ENCODE peak calls at places on chromosomes 16 and 17, in four cellular contexts. One of them, this sample, is unnamed.
A peak's percentile ranks its signal among the peaks of the same experiment; 100 is the strongest.

GRCh38 chr17:58411408-58411894 is 5.9 kb downstream of the RNF43 start:
- ATAC-seq in activated naive CD8-positive, alpha-beta T cell treated with anti-CD3 and anti-CD28 coated beads, Interleukin-2, amount 10 ng/mL, durations not matched to agents 7 days and 5 days: no peak
- ATAC-seq in gastroesophageal sphincter: no peak
- ATAC-seq in heart right ventricle: no peak
- ATAC-seq in this sample: no peak

GRCh38 chr17:57326348-57326747 is 70.0 kb downstream of the MSI2 start:
- ATAC-seq in heart right ventricle: no peak
- ATAC-seq in activated naive CD8-positive, alpha-beta T cell treated with anti-CD3 and anti-CD28 coated beads, Interleukin-2, amount 10 ng/mL, durations not matched to agents 7 days and 5 days: no peak
- ATAC-seq in gastroesophageal sphincter: no peak
- ATAC-seq in this sample: no peak

GRCh38 chr17:8225813-8226535 is 15.6 kb upstream of the AURKB start:
- ATAC-seq in gastroesophageal sphincter: no peak
- ATAC-seq in activated naive CD8-positive, alpha-beta T cell treated with anti-CD3 and anti-CD28 coated beads, Interleukin-2, amount 10 ng/mL, durations not matched to agents 7 days and 5 days: no peak
- ATAC-seq in heart right ventricle: no peak
- ATAC-seq in this sample: peak; percentile 4

GRCh38 chr17:16551878-16552636 is 16.9 kb downstream of the ZNF287 start:
- ATAC-seq in activated naive CD8-positive, alpha-beta T cell treated with anti-CD3 and anti-CD28 coated beads, Interleukin-2, amount 10 ng/mL, durations not matched to agents 7 days and 5 days: no peak
- ATAC-seq in heart right ventricle: no peak
- ATAC-seq in gastroesophageal sphincter: no peak
- ATAC-seq in this sample: no peak

GRCh38 chr16:85126383-85126730 is 14.1 kb upstream of the CIBAR2 start:
- ATAC-seq in activated naive CD8-positive, alpha-beta T cell treated with anti-CD3 and anti-CD28 coated beads, Interleukin-2, amount 10 ng/mL, durations not matched to agents 7 days and 5 days: no peak
- ATAC-seq in heart right ventricle: no peak
- ATAC-seq in gastroesophageal sphincter: no peak
- ATAC-seq in this sample: no peak

GRCh38 chr17:30413109-30413508 is 34.4 kb downstream of the CPD start:
- ATAC-seq in heart right ventricle: no peak
- ATAC-seq in gastroesophageal sphincter: no peak
- ATAC-seq in activated naive CD8-positive, alpha-beta T cell treated with anti-CD3 and anti-CD28 coated beads, Interleukin-2, amount 10 ng/mL, durations not matched to agents 7 days and 5 days: no peak
- ATAC-seq in this sample: peak; percentile 100

GRCh38 chr17:39564201-39564828 is 43.4 kb downstream of the NEUROD2 start:
- ATAC-seq in gastroesophageal sphincter: no peak
- ATAC-seq in activated naive CD8-positive, alpha-beta T cell treated with anti-CD3 and anti-CD28 coated beads, Interleukin-2, amount 10 ng/mL, durations not matched to agents 7 days and 5 days: no peak
- ATAC-seq in heart right ventricle: peak; percentile 11
- ATAC-seq in this sample: no peak

GRCh38 chr16:28830531-28830930 is 7.7 kb downstream of the ATXN2L start:
- ATAC-seq in gastroesophageal sphincter: no peak
- ATAC-seq in heart right ventricle: no peak
- ATAC-seq in activated naive CD8-positive, alpha-beta T cell treated with anti-CD3 and anti-CD28 coated beads, Interleukin-2, amount 10 ng/mL, durations not matched to agents 7 days and 5 days: no peak
- ATAC-seq in this sample: no peak

GRCh38 chr16:31435341-31436220 is 7.0 kb downstream of the ZNF843 start:
- ATAC-seq in heart right ventricle: no peak
- ATAC-seq in gastroesophageal sphincter: no peak
- ATAC-seq in activated naive CD8-positive, alpha-beta T cell treated with anti-CD3 and anti-CD28 coated beads, Interleukin-2, amount 10 ng/mL, durations not matched to agents 7 days and 5 days: no peak
- ATAC-seq in this sample: no peak

GRCh38 chr17:63641678-63642077 is 19.5 kb downstream of the MAP3K3 start:
- ATAC-seq in heart right ventricle: peak; percentile 80
- ATAC-seq in activated naive CD8-positive, alpha-beta T cell treated with anti-CD3 and anti-CD28 coated beads, Interleukin-2, amount 10 ng/mL, durations not matched to agents 7 days and 5 days: no peak
- ATAC-seq in gastroesophageal sphincter: peak; percentile 58
- ATAC-seq in this sample: no peak

GRCh38 chr17:4733073-4733531 is 1.9 kb downstream of the MED11 start:
- ATAC-seq in activated naive CD8-positive, alpha-beta T cell treated with anti-CD3 and anti-CD28 coated beads, Interleukin-2, amount 10 ng/mL, durations not matched to agents 7 days and 5 days: no peak
- ATAC-seq in gastroesophageal sphincter: no peak
- ATAC-seq in heart right ventricle: no peak
- ATAC-seq in this sample: no peak

GRCh38 chr17:15957608-15958307 is 12.8 kb downstream of the ADORA2B start:
- ATAC-seq in gastroesophageal sphincter: no peak
- ATAC-seq in activated naive CD8-positive, alpha-beta T cell treated with anti-CD3 and anti-CD28 coated beads, Interleukin-2, amount 10 ng/mL, durations not matched to agents 7 days and 5 days: no peak
- ATAC-seq in heart right ventricle: no peak
- ATAC-seq in this sample: no peak

GRCh38 chr16:77330332-77331043 is 104.3 kb downstream of the ADAMTS18 start:
- ATAC-seq in activated naive CD8-positive, alpha-beta T cell treated with anti-CD3 and anti-CD28 coated beads, Interleukin-2, amount 10 ng/mL, durations not matched to agents 7 days and 5 days: no peak
- ATAC-seq in gastroesophageal sphincter: no peak
- ATAC-seq in heart right ventricle: no peak
- ATAC-seq in this sample: peak; percentile 75

GRCh38 chr16:15983898-15984297 is 34.5 kb downstream of the ABCC1 start:
- ATAC-seq in gastroesophageal sphincter: peak; percentile 29
- ATAC-seq in activated naive CD8-positive, alpha-beta T cell treated with anti-CD3 and anti-CD28 coated beads, Interleukin-2, amount 10 ng/mL, durations not matched to agents 7 days and 5 days: no peak
- ATAC-seq in heart right ventricle: peak; percentile 81
- ATAC-seq in this sample: no peak

GRCh38 chr16:83338138-83338537 is 469.6 kb upstream of the HSBP1 start:
- ATAC-seq in heart right ventricle: peak; percentile 74
- ATAC-seq in activated naive CD8-positive, alpha-beta T cell treated with anti-CD3 and anti-CD28 coated beads, Interleukin-2, amount 10 ng/mL, durations not matched to agents 7 days and 5 days: no peak
- ATAC-seq in gastroesophageal sphincter: no peak
- ATAC-seq in this sample: no peak

GRCh38 chr17:63137163-63137562 is 171.1 kb downstream of the TANC2 start:
- ATAC-seq in activated naive CD8-positive, alpha-beta T cell treated with anti-CD3 and anti-CD28 coated beads, Interleukin-2, amount 10 ng/mL, durations not matched to agents 7 days and 5 days: no peak
- ATAC-seq in gastroesophageal sphincter: no peak
- ATAC-seq in heart right ventricle: no peak
- ATAC-seq in this sample: no peak

GRCh38 chr17:70128727-70129238 is 40.5 kb upstream of the KCNJ2 start:
- ATAC-seq in activated naive CD8-positive, alpha-beta T cell treated with anti-CD3 and anti-CD28 coated beads, Interleukin-2, amount 10 ng/mL, durations not matched to agents 7 days and 5 days: no peak
- ATAC-seq in gastroesophageal sphincter: no peak
- ATAC-seq in heart right ventricle: no peak
- ATAC-seq in this sample: no peak

GRCh38 chr17:79790805-79791353 is 6.0 kb downstream of the CBX8 start:
- ATAC-seq in heart right ventricle: no peak
- ATAC-seq in activated naive CD8-positive, alpha-beta T cell treated with anti-CD3 and anti-CD28 coated beads, Interleukin-2, amount 10 ng/mL, durations not matched to agents 7 days and 5 days: no peak
- ATAC-seq in gastroesophageal sphincter: no peak
- ATAC-seq in this sample: no peak

GRCh38 chr17:75147878-75148546 is 6.3 kb downstream of the JPT1 start:
- ATAC-seq in heart right ventricle: no peak
- ATAC-seq in activated naive CD8-positive, alpha-beta T cell treated with anti-CD3 and anti-CD28 coated beads, Interleukin-2, amount 10 ng/mL, durations not matched to agents 7 days and 5 days: no peak
- ATAC-seq in gastroesophageal sphincter: no peak
- ATAC-seq in this sample: no peak

GRCh38 chr17:63481488-63481870 is 4.6 kb downstream of the ACE start:
- ATAC-seq in gastroesophageal sphincter: no peak
- ATAC-seq in heart right ventricle: no peak
- ATAC-seq in activated naive CD8-positive, alpha-beta T cell treated with anti-CD3 and anti-CD28 coated beads, Interleukin-2, amount 10 ng/mL, durations not matched to agents 7 days and 5 days: no peak
- ATAC-seq in this sample: no peak

GRCh38 chr16:57759541-57760356 is 24.2 kb downstream of the KATNB1 start:
- ATAC-seq in heart right ventricle: no peak
- ATAC-seq in activated naive CD8-positive, alpha-beta T cell treated with anti-CD3 and anti-CD28 coated beads, Interleukin-2, amount 10 ng/mL, durations not matched to agents 7 days and 5 days: no peak
- ATAC-seq in gastroesophageal sphincter: no peak
- ATAC-seq in this sample: peak; percentile 28

GRCh38 chr16:88967800-88968588 is 9.0 kb downstream of the CBFA2T3 start:
- ATAC-seq in heart right ventricle: peak; percentile 30
- ATAC-seq in activated naive CD8-positive, alpha-beta T cell treated with anti-CD3 and anti-CD28 coated beads, Interleukin-2, amount 10 ng/mL, durations not matched to agents 7 days and 5 days: peak; percentile 29
- ATAC-seq in gastroesophageal sphincter: no peak
- ATAC-seq in this sample: peak; percentile 18

GRCh38 chr16:17469011-17469741 is 1.6 kb downstream of the XYLT1 start:
- ATAC-seq in gastroesophageal sphincter: peak; percentile 9
- ATAC-seq in heart right ventricle: peak; percentile 15
- ATAC-seq in activated naive CD8-positive, alpha-beta T cell treated with anti-CD3 and anti-CD28 coated beads, Interleukin-2, amount 10 ng/mL, durations not matched to agents 7 days and 5 days: no peak
- ATAC-seq in this sample: peak; percentile 6

GRCh38 chr17:50337956-50338355 is 8.0 kb upstream of the XYLT2 start:
- ATAC-seq in gastroesophageal sphincter: no peak
- ATAC-seq in heart right ventricle: no peak
- ATAC-seq in activated naive CD8-positive, alpha-beta T cell treated with anti-CD3 and anti-CD28 coated beads, Interleukin-2, amount 10 ng/mL, durations not matched to agents 7 days and 5 days: no peak
- ATAC-seq in this sample: peak; percentile 98

GRCh38 chr17:80101946-80102706 is 745 bp downstream of the GAA start:
- ATAC-seq in heart right ventricle: peak; percentile 16
- ATAC-seq in activated naive CD8-positive, alpha-beta T cell treated with anti-CD3 and anti-CD28 coated beads, Interleukin-2, amount 10 ng/mL, durations not matched to agents 7 days and 5 days: peak; percentile 11
- ATAC-seq in gastroesophageal sphincter: peak; percentile 16
- ATAC-seq in this sample: peak; percentile 30

GRCh38 chr17:38653679-38654078 is 21.1 kb downstream of the EPOP start:
- ATAC-seq in heart right ventricle: no peak
- ATAC-seq in gastroesophageal sphincter: no peak
- ATAC-seq in activated naive CD8-positive, alpha-beta T cell treated with anti-CD3 and anti-CD28 coated beads, Interleukin-2, amount 10 ng/mL, durations not matched to agents 7 days and 5 days: no peak
- ATAC-seq in this sample: no peak

GRCh38 chr16:17368951-17369350 is 101.8 kb downstream of the XYLT1 start:
- ATAC-seq in activated naive CD8-positive, alpha-beta T cell treated with anti-CD3 and anti-CD28 coated beads, Interleukin-2, amount 10 ng/mL, durations not matched to agents 7 days and 5 days: peak; percentile 10
- ATAC-seq in heart right ventricle: no peak
- ATAC-seq in gastroesophageal sphincter: no peak
- ATAC-seq in this sample: peak; percentile 41

GRCh38 chr16:5756969-5757368 is 659.4 kb upstream of the EEF2KMT start:
- ATAC-seq in gastroesophageal sphincter: no peak
- ATAC-seq in activated naive CD8-positive, alpha-beta T cell treated with anti-CD3 and anti-CD28 coated beads, Interleukin-2, amount 10 ng/mL, durations not matched to agents 7 days and 5 days: no peak
- ATAC-seq in heart right ventricle: no peak
- ATAC-seq in this sample: no peak

GRCh38 chr17:49859991-49860953 is 12.4 kb upstream of the TAC4 start:
- ATAC-seq in heart right ventricle: peak; percentile 10
- ATAC-seq in gastroesophageal sphincter: peak; percentile 24
- ATAC-seq in activated naive CD8-positive, alpha-beta T cell treated with anti-CD3 and anti-CD28 coated beads, Interleukin-2, amount 10 ng/mL, durations not matched to agents 7 days and 5 days: no peak
- ATAC-seq in this sample: no peak

GRCh38 chr16:4709481-4709880 is 16.1 kb downstream of the NUDT16L1 start:
- ATAC-seq in heart right ventricle: no peak
- ATAC-seq in activated naive CD8-positive, alpha-beta T cell treated with anti-CD3 and anti-CD28 coated beads, Interleukin-2, amount 10 ng/mL, durations not matched to agents 7 days and 5 days: no peak
- ATAC-seq in gastroesophageal sphincter: no peak
- ATAC-seq in this sample: no peak

GRCh38 chr16:56281256-56281805 is 90.0 kb downstream of the GNAO1 start:
- ATAC-seq in heart right ventricle: no peak
- ATAC-seq in gastroesophageal sphincter: no peak
- ATAC-seq in activated naive CD8-positive, alpha-beta T cell treated with anti-CD3 and anti-CD28 coated beads, Interleukin-2, amount 10 ng/mL, durations not matched to agents 7 days and 5 days: no peak
- ATAC-seq in this sample: no peak

GRCh38 chr16:17017442-17017841 is 453.3 kb downstream of the XYLT1 start:
- ATAC-seq in heart right ventricle: no peak
- ATAC-seq in gastroesophageal sphincter: no peak
- ATAC-seq in activated naive CD8-positive, alpha-beta T cell treated with anti-CD3 and anti-CD28 coated beads, Interleukin-2, amount 10 ng/mL, durations not matched to agents 7 days and 5 days: no peak
- ATAC-seq in this sample: no peak

GRCh38 chr17:7588553-7589203 is 1.2 kb downstream of the SOX15 start:
- ATAC-seq in heart right ventricle: no peak
- ATAC-seq in gastroesophageal sphincter: peak; percentile 26
- ATAC-seq in activated naive CD8-positive, alpha-beta T cell treated with anti-CD3 and anti-CD28 coated beads, Interleukin-2, amount 10 ng/mL, durations not matched to agents 7 days and 5 days: no peak
- ATAC-seq in this sample: no peak

GRCh38 chr17:15496735-15497134 is 29.3 kb upstream of the CDRT4 start:
- ATAC-seq in activated naive CD8-positive, alpha-beta T cell treated with anti-CD3 and anti-CD28 coated beads, Interleukin-2, amount 10 ng/mL, durations not matched to agents 7 days and 5 days: no peak
- ATAC-seq in heart right ventricle: peak; percentile 63
- ATAC-seq in gastroesophageal sphincter: no peak
- ATAC-seq in this sample: no peak

GRCh38 chr16:17374668-17375255 is 96.0 kb downstream of the XYLT1 start:
- ATAC-seq in heart right ventricle: no peak
- ATAC-seq in gastroesophageal sphincter: no peak
- ATAC-seq in activated naive CD8-positive, alpha-beta T cell treated with anti-CD3 and anti-CD28 coated beads, Interleukin-2, amount 10 ng/mL, durations not matched to agents 7 days and 5 days: no peak
- ATAC-seq in this sample: peak; percentile 68

GRCh38 chr17:57422574-57423164 is 166.3 kb downstream of the MSI2 start:
- ATAC-seq in activated naive CD8-positive, alpha-beta T cell treated with anti-CD3 and anti-CD28 coated beads, Interleukin-2, amount 10 ng/mL, durations not matched to agents 7 days and 5 days: no peak
- ATAC-seq in gastroesophageal sphincter: peak; percentile 43
- ATAC-seq in heart right ventricle: peak; percentile 95
- ATAC-seq in this sample: peak; percentile 95